ENCODE peak calls at places on chromosomes 11 and 22, in four cellular contexts. One of them, this sample, is unnamed. For H3K27me3 and H3K4me1, the result is how much of the 10 kb centered on the place peaks cover.

GRCh38 chr11:66867425-66868040 is 10.7 kb downstream of the LRFN4 start:
- DNase-seq in body of pancreas: no peak
- DNase-seq in tibial artery: no peak
- DNase-seq in HAP-1: no peak
- DNase-seq in this sample: no peak

GRCh38 chr11:115497303-115497702 is 6.9 kb downstream of the CADM1 start:
- DNase-seq in HAP-1: no peak
- DNase-seq in body of pancreas: no peak
- DNase-seq in tibial artery: no peak
- DNase-seq in this sample: no peak

GRCh38 chr11:120192831-120193625 is 17.8 kb upstream of the OAF start:
- DNase-seq in tibial artery: no peak
- DNase-seq in HAP-1: no peak
- DNase-seq in body of pancreas: no peak
- DNase-seq in this sample: no peak

GRCh38 chr11:104339383-104339831 is 175.5 kb upstream of the PDGFD start:
- DNase-seq in tibial artery: no peak
- DNase-seq in body of pancreas: no peak
- DNase-seq in HAP-1: no peak
- DNase-seq in this sample: no peak

GRCh38 chr11:119810478-119811232 is 81.7 kb upstream of the NECTIN1 start:
- DNase-seq in body of pancreas: no peak
- DNase-seq in HAP-1: no peak
- DNase-seq in tibial artery: no peak
- DNase-seq in this sample: no peak

GRCh38 chr11:112658521-112658920 is 302.7 kb upstream of the NCAM1 start:
- DNase-seq in HAP-1: no peak
- DNase-seq in tibial artery: no peak
- DNase-seq in body of pancreas: no peak
- DNase-seq in this sample: no peak

GRCh38 chr11:11842426-11843008 is 745 bp downstream of the USP47 start:
- DNase-seq in HAP-1: peak
- DNase-seq in tibial artery: peak
- DNase-seq in body of pancreas: peak
- DNase-seq in this sample: peak

GRCh38 chr22:36010090-36010489 is 18.5 kb downstream of the RBFOX2 start:
- DNase-seq in body of pancreas: peak
- DNase-seq in tibial artery: no peak
- DNase-seq in HAP-1: no peak
- DNase-seq in this sample: no peak

GRCh38 chr11:115458877-115459276 is 45.3 kb downstream of the CADM1 start:
- DNase-seq in body of pancreas: no peak
- DNase-seq in tibial artery: no peak
- DNase-seq in HAP-1: no peak
- DNase-seq in this sample: no peak

GRCh38 chr11:64372802-64373597 is 14.0 kb downstream of the RPS6KA4 start:
- DNase-seq in body of pancreas: no peak
- DNase-seq in tibial artery: no peak
- DNase-seq in HAP-1: peak
- DNase-seq in this sample: no peak

GRCh38 chr11:60855726-60856633 is at the start of gene PTGDR2:
- DNase-seq in body of pancreas: no peak
- DNase-seq in HAP-1: no peak
- DNase-seq in tibial artery: no peak
- DNase-seq in this sample: no peak

GRCh38 chr22:20244744-20245576 is 23.2 kb downstream of the RTN4R start:
- DNase-seq in tibial artery: no peak
- DNase-seq in HAP-1: no peak
- DNase-seq in body of pancreas: no peak
- DNase-seq in this sample: no peak

GRCh38 chr22:50544746-50545253 is 899 bp upstream of the KLHDC7B start:
- DNase-seq in HAP-1: no peak
- DNase-seq in tibial artery: no peak
- DNase-seq in body of pancreas: no peak
- DNase-seq in this sample: no peak

GRCh38 chr11:30128269-30128932 is 102.4 kb upstream of the FSHB start:
- DNase-seq in HAP-1: peak
- DNase-seq in body of pancreas: no peak
- DNase-seq in tibial artery: no peak
- DNase-seq in this sample: no peak

GRCh38 chr11:69637601-69637955 is 3.4 kb upstream of the CCND1 start:
- DNase-seq in tibial artery: no peak
- DNase-seq in body of pancreas: no peak
- DNase-seq in HAP-1: no peak
- DNase-seq in this sample: no peak

GRCh38 chr11:33520103-33520502 is 180.5 kb downstream of the C11orf91 start:
- DNase-seq in HAP-1: no peak
- DNase-seq in body of pancreas: no peak
- DNase-seq in tibial artery: no peak
- DNase-seq in this sample: no peak

GRCh38 chr11:23010790-23011340 is 150.6 kb upstream of the CCDC179 start:
- DNase-seq in HAP-1: no peak
- DNase-seq in body of pancreas: peak
- DNase-seq in tibial artery: no peak
- DNase-seq in this sample: no peak

GRCh38 chr11:43933608-43934358 is 8.7 kb upstream of the C11orf96 start:
- DNase-seq in HAP-1: no peak
- DNase-seq in body of pancreas: no peak
- DNase-seq in tibial artery: no peak
- DNase-seq in this sample: peak

GRCh38 chr11:72989727-72990126 is 152.4 kb downstream of the FCHSD2 start:
- DNase-seq in body of pancreas: no peak
- DNase-seq in tibial artery: no peak
- DNase-seq in HAP-1: no peak
- DNase-seq in this sample: no peak

GRCh38 chr11:43943931-43944751 is 1.7 kb downstream of the C11orf96 start:
- DNase-seq in body of pancreas: no peak
- DNase-seq in HAP-1: no peak
- DNase-seq in tibial artery: no peak
- DNase-seq in this sample: peak

GRCh38 chr11:47144541-47144940 is 32.1 kb downstream of the ARFGAP2 start:
- DNase-seq in body of pancreas: no peak
- DNase-seq in HAP-1: no peak
- DNase-seq in tibial artery: no peak
- DNase-seq in this sample: no peak

GRCh38 chr11:64558065-64558745 is 32.8 kb upstream of the SLC22A12 start:
- DNase-seq in HAP-1: peak
- DNase-seq in tibial artery: peak
- DNase-seq in body of pancreas: no peak
- DNase-seq in this sample: no peak

GRCh38 chr22:22588485-22589164 is 29.6 kb upstream of the PRAME start:
- DNase-seq in HAP-1: no peak
- DNase-seq in tibial artery: no peak
- DNase-seq in body of pancreas: no peak
- DNase-seq in this sample: no peak

GRCh38 chr22:20145206-20145831 is 5.5 kb downstream of the CCDC188 start:
- DNase-seq in tibial artery: no peak
- DNase-seq in HAP-1: no peak
- DNase-seq in body of pancreas: no peak
- DNase-seq in this sample: no peak

GRCh38 chr11:2777396-2777795 is 77.6 kb upstream of the KCNQ1OT1 start:
- DNase-seq in body of pancreas: peak
- DNase-seq in tibial artery: no peak
- DNase-seq in HAP-1: no peak
- DNase-seq in this sample: peak

GRCh38 chr11:129286813-129287212 is 88.8 kb upstream of the BARX2 start:
- DNase-seq in HAP-1: no peak
- DNase-seq in tibial artery: no peak
- DNase-seq in body of pancreas: no peak
- DNase-seq in this sample: no peak

GRCh38 chr11:134331565-134332188 is at the start of gene GLB1L2:
- DNase-seq in body of pancreas: peak
- DNase-seq in HAP-1: peak
- DNase-seq in tibial artery: peak
- DNase-seq in this sample: peak

GRCh38 chr22:25095869-25096268 is 103.8 kb upstream of the CRYBB3 start:
- DNase-seq in HAP-1: no peak
- DNase-seq in body of pancreas: no peak
- DNase-seq in tibial artery: no peak
- DNase-seq in this sample: no peak

GRCh38 chr11:44645832-44646231 is 80.4 kb downstream of the CD82 start:
- DNase-seq in body of pancreas: no peak
- DNase-seq in tibial artery: no peak
- DNase-seq in HAP-1: no peak
- DNase-seq in this sample: no peak

GRCh38 chr22:41848468-41848867 is 15.6 kb downstream of the SREBF2 start:
- DNase-seq in body of pancreas: no peak
- DNase-seq in tibial artery: peak
- DNase-seq in HAP-1: no peak
- DNase-seq in this sample: peak

GRCh38 chr22:25775501-25775900 is 33.5 kb downstream of the MYO18B start:
- DNase-seq in HAP-1: peak
- DNase-seq in body of pancreas: no peak
- DNase-seq in tibial artery: no peak
- DNase-seq in this sample: no peak

GRCh38 chr22:41780714-41781507 is 19.6 kb upstream of the CCDC134 start:
- DNase-seq in tibial artery: peak
- DNase-seq in HAP-1: no peak
- DNase-seq in body of pancreas: no peak
- DNase-seq in this sample: peak

GRCh38 chr11:72786305-72787261 is 7.3 kb downstream of the STARD10 start:
- DNase-seq in tibial artery: no peak
- DNase-seq in HAP-1: no peak
- DNase-seq in body of pancreas: no peak
- DNase-seq in this sample: no peak

GRCh38 chr11:70713988-70714665 is 315.8 kb downstream of the CTTN start:
- DNase-seq in HAP-1: no peak
- DNase-seq in tibial artery: no peak
- DNase-seq in body of pancreas: no peak
- DNase-seq in this sample: no peak

GRCh38 chr11:109851780-109852390 is 241.3 kb upstream of the ZC3H12C start:
- DNase-seq in HAP-1: no peak
- DNase-seq in tibial artery: no peak
- DNase-seq in body of pancreas: no peak
- DNase-seq in this sample: no peak

GRCh38 chr11:12272821-12273617 is 104.4 kb upstream of the PARVA start:
- DNase-seq in body of pancreas: no peak
- DNase-seq in HAP-1: no peak
- DNase-seq in tibial artery: no peak
- DNase-seq in this sample: no peak

GRCh38 chr11:94077568-94078293 is 50.9 kb upstream of the PANX1 start:
- DNase-seq in tibial artery: no peak
- DNase-seq in body of pancreas: no peak
- DNase-seq in HAP-1: no peak
- DNase-seq in this sample: no peak

GRCh38 chr22:45968003-45968650 is 8.8 kb downstream of the WNT7B start:
- DNase-seq in body of pancreas: no peak
- DNase-seq in tibial artery: no peak
- DNase-seq in HAP-1: no peak
- DNase-seq in this sample: no peak
- H3K27me3 ChIP-seq in body of pancreas: under half
- H3K27me3 ChIP-seq in tibial artery: under half
- H3K27me3 ChIP-seq in HAP-1: under half
- H3K27me3 ChIP-seq in this sample: under half

DNA sequence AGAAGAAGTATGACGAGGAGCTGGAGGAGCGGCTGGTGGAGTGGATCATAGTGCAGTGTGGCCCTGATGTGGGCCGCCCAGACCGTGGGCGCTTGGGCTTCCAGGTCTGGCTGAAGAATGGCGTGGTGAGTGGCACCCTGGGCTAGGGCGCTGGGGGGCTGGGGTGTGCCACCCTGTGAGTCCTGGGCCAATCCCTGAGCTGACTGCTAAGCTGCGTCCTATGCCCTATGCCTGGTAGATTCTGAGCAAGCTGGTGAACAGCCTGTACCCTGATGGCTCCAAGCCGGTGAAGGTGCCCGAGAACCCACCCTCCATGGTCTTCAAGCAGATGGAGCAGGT is 3.9 kb downstream of the TAGLN start:
- DNase-seq in HAP-1: no peak
- DNase-seq in body of pancreas: no peak
- DNase-seq in tibial artery: no peak
- DNase-seq in this sample: peak
- H3K4me1 ChIP-seq in HAP-1: under half
- H3K4me1 ChIP-seq in body of pancreas: under half
- H3K4me1 ChIP-seq in tibial artery: under half
- H3K4me1 ChIP-seq in this sample: under half

GRCh38 chr11:27701262-27702105 is 1.2 kb upstream of the BDNF start:
- DNase-seq in HAP-1: peak
- DNase-seq in body of pancreas: no peak
- DNase-seq in tibial artery: no peak
- DNase-seq in this sample: no peak
- H3K27me3 ChIP-seq in HAP-1: half or more
- H3K27me3 ChIP-seq in body of pancreas: under half
- H3K27me3 ChIP-seq in tibial artery: under half
- H3K27me3 ChIP-seq in this sample: under half

GRCh38 chr11:57646221-57646620 is 3.5 kb downstream of the YPEL4 start:
- DNase-seq in tibial artery: no peak
- DNase-seq in body of pancreas: no peak
- DNase-seq in HAP-1: no peak
- DNase-seq in this sample: no peak

GRCh38 chr11:57645716-57646085 is 4.0 kb downstream of the YPEL4 start:
- DNase-seq in body of pancreas: no peak
- DNase-seq in tibial artery: no peak
- DNase-seq in HAP-1: no peak
- DNase-seq in this sample: no peak

GRCh38 chr11:57644748-57645715 is 4.7 kb downstream of the YPEL4 start:
- DNase-seq in HAP-1: peak
- DNase-seq in tibial artery: peak
- DNase-seq in body of pancreas: peak
- DNase-seq in this sample: peak

GRCh38 chr11:57641426-57641825 is 8.3 kb downstream of the YPEL4 start:
- DNase-seq in HAP-1: no peak
- DNase-seq in tibial artery: no peak
- DNase-seq in body of pancreas: no peak
- DNase-seq in this sample: no peak

DNA sequence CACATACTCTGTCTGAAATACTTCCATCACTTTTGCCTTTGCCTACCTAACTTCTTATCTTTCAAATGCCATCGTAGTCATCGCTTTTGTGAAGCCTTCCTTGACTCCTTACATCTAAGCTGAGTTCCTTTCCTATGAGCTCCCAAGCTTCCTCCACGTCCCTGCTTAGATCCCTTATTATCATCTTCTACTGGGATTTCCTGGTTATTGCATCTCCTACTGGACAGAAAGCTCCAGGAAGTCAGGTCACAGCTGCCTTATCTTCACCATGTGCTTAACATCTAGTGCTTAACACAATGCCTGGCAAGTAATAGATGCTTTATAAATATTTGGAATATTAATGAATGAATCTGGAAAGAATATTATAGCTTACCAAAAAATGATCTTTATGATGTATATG is 5.9 kb downstream of the YPEL4 start:
- DNase-seq in body of pancreas: no peak
- DNase-seq in tibial artery: no peak
- DNase-seq in HAP-1: no peak
- DNase-seq in this sample: no peak
- H3K4me1 ChIP-seq in body of pancreas: under half
- H3K4me1 ChIP-seq in tibial artery: under half
- H3K4me1 ChIP-seq in HAP-1: under half
- H3K4me1 ChIP-seq in this sample: under half